ENCODE peak calls at places on chromosomes 5 and 9, in six cellular contexts. X, B, E, D, J and P are unnamed samples. For H3K4me1, the result is how much of the 10 kb centered on the place peaks cover.

GRCh38 chr9:136728548-136729123 is 14.1 kb downstream of the LCN10 start:
- DNase-seq in B (no peak), X (no peak), D (no peak), E (peak), J (no peak), P (peak)

GRCh38 chr5:158175664-158176507 is 316.9 kb upstream of the CLINT1 start:
- DNase-seq in J (no peak), X (no peak), B (no peak), D (no peak), E (no peak), P (no peak)

GRCh38 chr5:96066386-96066719 is 104.7 kb upstream of the ELL2 start:
- DNase-seq in E (no peak), B (no peak), J (no peak), D (no peak), X (no peak), P (no peak)

GRCh38 chr9:37121881-37122280 is 1.5 kb downstream of the ZCCHC7 start:
- DNase-seq in D (no peak), X (no peak), B (no peak), J (no peak), E (no peak), P (no peak)

GRCh38 chr5:180208435-180209081 is 453 bp downstream of the RASGEF1C start:
- DNase-seq in J (peak), X (no peak), E (peak), D (peak), B (no peak), P (no peak)

GRCh38 chr9:131677051-131677444 is 62.8 kb downstream of the RAPGEF1 start:
- DNase-seq in J (no peak), E (no peak), X (no peak), B (no peak), D (no peak), P (no peak)

GRCh38 chr5:38695021-38695961 is 138.8 kb upstream of the LIFR start:
- DNase-seq in J (no peak), X (no peak), B (no peak), E (no peak), D (no peak), P (no peak)

GRCh38 chr5:115414406-115415142 is 118.1 kb upstream of the CCDC112 start:
- DNase-seq in E (no peak), J (no peak), D (no peak), X (no peak), B (peak), P (no peak)

GRCh38 chr9:133560311-133560710 is 25.8 kb downstream of the ADAMTSL2 start:
- DNase-seq in X (peak), E (no peak), J (no peak), B (no peak), D (no peak), P (peak)

GRCh38 chr5:51652980-51653379 is 269.7 kb downstream of the ISL1 start:
- DNase-seq in E (no peak), B (no peak), D (no peak), J (no peak), X (no peak), P (no peak)

GRCh38 chr9:137295313-137296213 is 6.5 kb downstream of the NRARP start:
- DNase-seq in B (no peak), E (peak), J (peak), D (peak), X (no peak), P (peak)

GRCh38 chr5:56383761-56384160 is 150.6 kb upstream of the ANKRD55 start:
- DNase-seq in B (no peak), X (no peak), J (no peak), E (no peak), D (no peak), P (no peak)

GRCh38 chr5:134436523-134437339 is 25.1 kb upstream of the CDKN2AIPNL start:
- DNase-seq in J (peak), D (peak), E (no peak), B (peak), X (peak), P (peak)

GRCh38 chr9:127905788-127906191 is 6.4 kb upstream of the ST6GALNAC6 start:
- DNase-seq in B (no peak), X (no peak), E (no peak), D (peak), J (no peak), P (no peak)

GRCh38 chr5:147565524-147565923 is 55.7 kb upstream of the DPYSL3 start:
- DNase-seq in J (peak), X (no peak), B (no peak), E (no peak), D (no peak), P (no peak)

GRCh38 chr5:122311888-122312669 is at the start of gene SNCAIP:
- DNase-seq in D (no peak), B (peak), E (peak), X (peak), J (peak), P (peak)

GRCh38 chr5:139272471-139273321 is 20.8 kb upstream of the MATR3 start:
- DNase-seq in E (no peak), J (no peak), X (no peak), B (no peak), D (peak), P (no peak)

GRCh38 chr5:41250351-41250987 is 37.1 kb upstream of the C6 start:
- DNase-seq in X (no peak), B (no peak), E (no peak), J (no peak), D (no peak), P (no peak)

GRCh38 chr5:39678533-39678932 is 253.8 kb upstream of the DAB2 start:
- DNase-seq in X (no peak), J (no peak), E (no peak), B (no peak), D (no peak), P (no peak)

GRCh38 chr5:60510663-60511062 is 189.3 kb downstream of the DEPDC1B start:
- DNase-seq in J (no peak), X (no peak), D (no peak), E (peak), B (no peak), P (no peak)

GRCh38 chr5:131224387-131225191 is 39.3 kb upstream of the CDC42SE2 start:
- DNase-seq in D (no peak), B (no peak), E (no peak), X (peak), J (no peak), P (peak)

GRCh38 chr5:1319436-1320343 is 24.8 kb upstream of the TERT start:
- DNase-seq in E (no peak), B (no peak), X (no peak), D (no peak), J (no peak), P (no peak)

GRCh38 chr5:85500869-85501268 is 1116.2 kb upstream of the EDIL3 start:
- DNase-seq in E (peak), D (no peak), X (no peak), B (no peak), J (no peak), P (no peak)

GRCh38 chr5:143606043-143606752 is 202.7 kb upstream of the NR3C1 start:
- DNase-seq in D (no peak), X (no peak), E (no peak), B (no peak), J (no peak), P (no peak)

GRCh38 chr5:176625966-176626875 is 4.1 kb downstream of the SNCB start:
- DNase-seq in X (no peak), D (no peak), J (no peak), E (no peak), B (no peak), P (peak)

GRCh38 chr5:33257807-33258491 is 182.8 kb upstream of the TARS1 start:
- DNase-seq in X (no peak), D (no peak), J (no peak), E (no peak), B (no peak), P (no peak)

GRCh38 chr9:95074632-95075269 is 242.8 kb downstream of the FANCC start:
- DNase-seq in D (no peak), B (no peak), X (no peak), E (no peak), J (no peak), P (no peak)

GRCh38 chr5:1555011-1555807 is 31.4 kb upstream of the LPCAT1 start:
- DNase-seq in J (peak), D (no peak), X (no peak), E (no peak), B (peak), P (no peak)

GRCh38 chr5:138351056-138351455 is 1.4 kb upstream of the KDM3B start:
- DNase-seq in D (no peak), E (no peak), B (no peak), J (no peak), X (no peak), P (no peak)

GRCh38 chr9:71485306-71485705 is 283.0 kb downstream of the CEMIP2 start:
- DNase-seq in B (no peak), E (no peak), J (no peak), D (no peak), X (no peak), P (no peak)

GRCh38 chr5:65120371-65120967 is 351.7 kb downstream of the CWC27 start:
- DNase-seq in D (no peak), J (no peak), X (no peak), B (no peak), E (no peak), P (no peak)

GRCh38 chr5:108259306-108259705 is 122.6 kb downstream of the FBXL17 start:
- DNase-seq in X (no peak), B (no peak), J (no peak), E (peak), D (no peak), P (no peak)

GRCh38 chr5:56323505-56323904 is 90.4 kb upstream of the ANKRD55 start:
- DNase-seq in D (no peak), E (no peak), X (no peak), J (peak), B (no peak), P (no peak)

GRCh38 chr5:127813633-127814171 is 110.5 kb downstream of the CCDC192 start:
- DNase-seq in J (peak), X (no peak), D (no peak), B (no peak), E (no peak), P (no peak)

GRCh38 chr5:42982107-42982622 is 58.0 kb downstream of the ANXA2R start:
- DNase-seq in J (no peak), B (no peak), D (no peak), E (no peak), X (no peak), P (peak)

GRCh38 chr5:157740211-157740610 is 3.3 kb upstream of the LSM11 start:
- DNase-seq in D (no peak), X (no peak), B (no peak), J (peak), E (peak), P (no peak)

GRCh38 chr9:113879318-113879717 is 3.2 kb downstream of the ZNF618 start:
- DNase-seq in E (no peak), B (no peak), X (no peak), D (no peak), J (no peak), P (no peak)

GRCh38 chr5:74542477-74542876 is 98.1 kb downstream of the ENC1 start:
- DNase-seq in E (no peak), X (no peak), D (no peak), B (no peak), J (no peak), P (no peak)

GRCh38 chr9:126612813-126613641 is 701 bp upstream of the LMX1B start:
- DNase-seq in X (no peak), J (no peak), E (peak), B (no peak), D (no peak), P (no peak)

GRCh38 chr5:124521461-124522230 is 224.8 kb downstream of the ZNF608 start:
- DNase-seq in D (no peak), E (no peak), X (no peak), J (no peak), B (no peak), P (no peak)
- H3K27ac ChIP-seq in D (no peak), E (no peak), X (no peak), J (no peak), B (no peak), P (no peak)

GRCh38 chr9:100409176-100409556 is 17.8 kb upstream of the MSANTD3 start:
- DNase-seq in X (no peak), B (no peak), E (no peak), J (no peak), D (no peak), P (no peak)

GRCh38 chr9:100406962-100407361 is 20.0 kb upstream of the MSANTD3 start:
- DNase-seq in D (no peak), B (no peak), J (no peak), E (no peak), X (no peak), P (no peak)

GRCh38 chr9:100413839-100414420 is 13.0 kb upstream of the MSANTD3 start:
- DNase-seq in X (no peak), E (no peak), J (no peak), D (no peak), B (no peak), P (no peak)

GRCh38 chr9:100408541-100409175 is 18.3 kb upstream of the MSANTD3 start:
- DNase-seq in B (no peak), J (no peak), X (no peak), E (no peak), D (no peak), P (no peak)

GRCh38 chr9:100411472-100412270 is 15.3 kb upstream of the MSANTD3 start:
- DNase-seq in E (peak), B (peak), D (peak), J (peak), X (peak), P (peak)
- H3K4me3 ChIP-seq in E (peak), B (peak), D (peak), J (peak), X (peak), P (peak)

GRCh38 chr9:72984150-72984947 is 31.5 kb upstream of the ALDH1A1 start:
- DNase-seq in B (no peak), X (no peak), D (no peak), E (no peak), J (no peak), P (no peak)
- H3K4me1 ChIP-seq in B (under half), X (under half), D (under half), E (under half), J (half or more), P (under half)

GRCh38 chr5:142313275-142313674 is 11.5 kb downstream of the SPRY4 start:
- DNase-seq in J (no peak), D (no peak), B (no peak), X (no peak), E (no peak), P (no peak)
- H3K27ac ChIP-seq in J (no peak), D (no peak), B (peak), X (peak), E (peak), P (no peak)

GRCh38 chr5:171680485-171680884 is 105.1 kb upstream of the SMIM23 start:
- DNase-seq in X (no peak), D (no peak), E (peak), B (no peak), J (no peak), P (no peak)
- H3K4me3 ChIP-seq in X (no peak), D (no peak), E (no peak), B (no peak), J (no peak), P (no peak)

GRCh38 chr9:122036988-122037387 is 56.1 kb downstream of the TTLL11 start:
- DNase-seq in X (no peak), B (no peak), J (no peak), D (no peak), E (no peak), P (no peak)

GRCh38 chr9:122042056-122042455 is 51.1 kb downstream of the TTLL11 start:
- DNase-seq in E (no peak), J (no peak), B (no peak), D (no peak), X (no peak), P (no peak)

GRCh38 chr9:122040573-122041242 is 52.4 kb downstream of the TTLL11 start:
- DNase-seq in B (no peak), E (no peak), J (no peak), X (no peak), D (no peak), P (no peak)

GRCh38 chr9:122036408-122036807 is 56.7 kb downstream of the TTLL11 start:
- DNase-seq in J (no peak), X (no peak), E (no peak), D (no peak), B (no peak), P (no peak)

DNA sequence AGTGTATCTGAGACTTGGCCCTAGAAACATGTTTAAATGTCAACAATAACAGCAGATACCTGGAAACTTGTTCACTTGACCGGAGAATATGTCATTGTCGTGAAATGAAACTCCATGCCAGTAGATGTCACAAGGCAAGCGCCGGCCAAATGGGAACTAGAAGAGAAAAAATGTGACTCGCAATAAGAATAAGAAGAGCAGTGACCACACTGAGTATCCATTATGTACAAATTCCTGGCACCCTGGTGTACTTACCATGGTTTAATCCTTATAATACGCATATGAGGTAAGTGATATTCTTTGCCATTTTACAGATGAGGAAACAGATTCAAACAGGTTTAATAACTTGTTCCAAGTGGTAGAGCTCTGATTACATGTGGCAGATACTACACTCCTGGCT is 53.9 kb downstream of the TTLL11 start:
- DNase-seq in J (no peak), X (no peak), D (no peak), E (no peak), B (no peak), P (no peak)
- H3K4me1 ChIP-seq in J (under half), X (under half), D (under half), E (under half), B (under half), P (under half)

DNA sequence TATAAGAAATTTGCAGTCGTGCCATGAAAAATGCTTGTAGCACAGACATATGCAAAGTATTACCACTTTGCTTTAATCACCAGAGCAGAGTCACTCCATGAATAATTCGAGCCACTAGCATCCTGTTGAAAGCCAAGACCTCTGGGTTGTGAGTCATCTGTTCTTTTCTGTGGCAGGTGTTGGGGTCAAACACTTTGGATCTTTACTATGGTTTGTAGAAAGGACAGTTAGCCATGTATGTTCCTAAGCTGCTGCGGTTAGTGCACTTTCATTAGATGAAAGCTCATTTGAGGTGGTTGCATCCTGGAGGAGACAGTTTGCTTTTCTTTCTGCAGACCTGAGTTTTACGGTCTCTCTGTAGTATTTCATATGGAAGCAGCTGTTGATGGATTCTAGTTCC is 223.7 kb downstream of the DMRT2 start:
- DNase-seq in X (no peak), J (no peak), D (no peak), B (no peak), E (peak), P (no peak)
- H3K27ac ChIP-seq in X (no peak), J (no peak), D (no peak), B (no peak), E (no peak), P (no peak)